ENCODE peak calls at places on chromosomes 16 and 17, in nine cellular contexts. F is AG08395; O is nephron progenitor cell; A is NCI-H774; T is Karpas-422; U is activated CD8-positive, alpha-beta T cell treated with anti-CD3 and anti-CD28 coated beads for 36 hours; Q is cardiac fibroblast; S is neuronal stem cell; E is fibroblast of the aortic adventitia. C is an unnamed sample.

GRCh38 chr17:11384131-11384530 is 143.1 kb downstream of the SHISA6 start:
- DNase-seq in F (no peak), O (no peak), A (no peak), T (no peak), U (no peak), Q (no peak), S (no peak), E (no peak), C (no peak)

GRCh38 chr16:72999541-73000019 is 48.3 kb downstream of the ZFHX3 start:
- DNase-seq in F (no peak), O (no peak), A (no peak), T (no peak), U (no peak), Q (no peak), S (no peak), E (no peak), C (no peak)

GRCh38 chr17:2157081-2157480 is 102.2 kb downstream of the HIC1 start:
- DNase-seq in F (peak), O (no peak), A (no peak), T (no peak), U (no peak), Q (peak), S (no peak), E (peak), C (no peak)

GRCh38 chr16:85220125-85220839 is 108.0 kb upstream of the CIBAR2 start:
- DNase-seq in F (peak), O (peak), A (peak), T (no peak), U (no peak), Q (peak), S (no peak), E (peak), C (no peak)

GRCh38 chr17:19390951-19391350 is 4.0 kb upstream of the MFAP4 start:
- DNase-seq in F (no peak), O (no peak), A (no peak), T (no peak), U (no peak), Q (no peak), S (no peak), E (no peak), C (no peak)

GRCh38 chr16:52549011-52549692 is 2.2 kb upstream of the TOX3 start:
- DNase-seq in F (no peak), O (no peak), A (no peak), T (no peak), U (no peak), Q (no peak), S (no peak), E (no peak), C (no peak)

GRCh38 chr16:49461517-49461951 is 87.9 kb downstream of the C16orf78 start:
- DNase-seq in F (no peak), O (no peak), A (no peak), T (no peak), U (no peak), Q (no peak), S (no peak), E (no peak), C (no peak)

GRCh38 chr16:71969353-71969752 is 30.8 kb downstream of the PKD1L3 start:
- DNase-seq in F (no peak), O (no peak), A (no peak), T (no peak), U (no peak), Q (no peak), S (no peak), E (no peak), C (no peak)

GRCh38 chr16:19410435-19411153 is 7.1 kb upstream of the TMC5 start:
- DNase-seq in F (peak), O (peak), A (peak), T (no peak), U (peak), Q (no peak), S (peak), E (no peak), C (no peak)

GRCh38 chr17:64441772-64442549 is 7.0 kb upstream of the MILR1 start:
- DNase-seq in F (peak), O (no peak), A (no peak), T (no peak), U (peak), Q (peak), S (no peak), E (peak), C (no peak)